ENCODE peak calls at places on chromosomes 3 and 15, in five cellular contexts. P is PC-9, S is heart left ventricle, G is ascending aorta, T is breast epithelium. K is an unnamed sample.

GRCh38 chr3:192408721-192409151 is 318.6 kb downstream of the FGF12 start:
- DNase-seq in P (no peak), S (peak; percentile 27), G (no peak), T (no peak), K (no peak)

GRCh38 chr15:50055333-50056278 is 63.4 kb downstream of the ATP8B4 start:
- DNase-seq in P (no peak), S (peak; percentile 34), G (no peak), T (no peak), K (peak; percentile 51)

GRCh38 chr15:76339302-76340197 is 3.0 kb downstream of the ISL2 start:
- DNase-seq in P (no peak), S (no peak), G (no peak), T (no peak), K (no peak)

GRCh38 chr3:24315991-24316390 is 178.7 kb downstream of the THRB start:
- DNase-seq in P (no peak), S (no peak), G (no peak), T (no peak), K (no peak)

GRCh38 chr15:101357333-101357732 is 62.3 kb upstream of the SNRPA1 start:
- DNase-seq in P (no peak), S (peak; percentile 72), G (no peak), T (no peak), K (no peak)

GRCh38 chr3:49804141-49805041 is 1.3 kb downstream of the INKA1 start:
- DNase-seq in P (no peak), S (peak; percentile 47), G (no peak), T (no peak), K (no peak)

GRCh38 chr3:43688245-43688650 is 2.5 kb upstream of the ABHD5 start:
- DNase-seq in P (no peak), S (no peak), G (no peak), T (no peak), K (no peak)

GRCh38 chr3:111848246-111848645 is 10.8 kb upstream of the PHLDB2 start:
- DNase-seq in P (no peak), S (no peak), G (no peak), T (no peak), K (no peak)

GRCh38 chr3:159458010-159458409 is 530.6 kb upstream of the IL12A start:
- DNase-seq in P (peak; percentile 92), S (no peak), G (no peak), T (no peak), K (peak; percentile 92)

GRCh38 chr3:49699281-49699723 is 9.9 kb downstream of the RNF123 start:
- DNase-seq in P (no peak), S (peak; percentile 45), G (no peak), T (no peak), K (no peak)

GRCh38 chr3:127003175-127003555 is 20.2 kb downstream of the PLXNA1 start:
- DNase-seq in P (no peak), S (no peak), G (no peak), T (no peak), K (no peak)

GRCh38 chr3:170762081-170762480 is 107.9 kb downstream of the RPL22L1 start:
- DNase-seq in P (no peak), S (no peak), G (no peak), T (no peak), K (no peak)

GRCh38 chr3:69784854-69785523 is 45.7 kb downstream of the MITF start:
- DNase-seq in P (peak; percentile 67), S (peak; percentile 77), G (peak; percentile 84), T (no peak), K (no peak)

GRCh38 chr15:83092309-83092976 is 15.0 kb upstream of the TM6SF1 start:
- DNase-seq in P (no peak), S (peak; percentile 66), G (peak; percentile 66), T (no peak), K (no peak)

GRCh38 chr3:151124476-151124875 is 39.0 kb downstream of the MED12L start:
- DNase-seq in P (peak; percentile 20), S (no peak), G (no peak), T (no peak), K (no peak)

GRCh38 chr3:61915296-61915695 is 353.9 kb downstream of the PTPRG start:
- DNase-seq in P (no peak), S (no peak), G (no peak), T (no peak), K (no peak)

GRCh38 chr3:156218353-156218744 is 98.0 kb downstream of the KCNAB1 start:
- DNase-seq in P (no peak), S (no peak), G (no peak), T (no peak), K (no peak)

GRCh38 chr3:30629736-30630135 is 23.3 kb downstream of the TGFBR2 start:
- DNase-seq in P (no peak), S (no peak), G (no peak), T (no peak), K (no peak)

GRCh38 chr3:52004158-52004787 is 8.6 kb upstream of the RPL29 start:
- DNase-seq in P (no peak), S (peak; percentile 80), G (no peak), T (no peak), K (no peak)
- TF ChIP-seq CTCF in P (no peak), S (peak; percentile 83), G (peak; percentile 44), T (no peak), K (peak; percentile 80)

DNA sequence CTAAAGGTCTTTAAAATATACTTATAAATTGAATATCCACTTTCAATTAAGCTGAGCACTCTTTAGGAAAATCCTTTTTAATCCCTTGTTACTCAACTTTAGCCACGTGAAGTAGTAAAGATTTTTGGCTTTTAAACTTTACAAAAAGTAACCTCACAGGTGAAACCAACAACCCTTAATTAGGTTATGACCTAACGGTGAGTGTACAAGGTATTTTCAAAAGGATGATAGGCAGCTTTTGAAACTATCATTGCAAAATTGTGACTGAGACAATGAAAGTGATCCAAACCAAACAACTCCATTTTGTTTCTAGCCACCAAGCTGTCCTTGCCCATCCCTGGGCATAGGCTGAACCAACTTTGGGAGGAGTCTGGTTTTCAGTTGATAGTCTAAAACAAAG is 940.2 kb downstream of the OTOL1 start:
- DNase-seq in P (no peak), S (no peak), G (no peak), T (no peak), K (no peak)
- H3K4me3 ChIP-seq in P (no peak overlapping the region), S (no peak overlapping the region), G (no peak overlapping the region), T (no peak overlapping the region), K (no peak overlapping the region)

GRCh38 chr3:180072786-180073185 is 36.0 kb upstream of the PEX5L start:
- DNase-seq in P (no peak), S (no peak), G (no peak), T (no peak), K (no peak)
- H3K27me3 ChIP-seq in P (no peaks in the 10 kb centered on the region), S (no peaks in the 10 kb centered on the region), G (no peaks in the 10 kb centered on the region), T (no peaks in the 10 kb centered on the region), K (no peaks in the 10 kb centered on the region)

GRCh38 chr15:77659350-77660321 is 26.9 kb upstream of the LINGO1 start:
- DNase-seq in P (peak; percentile 53), S (peak; percentile 52), G (no peak), T (no peak), K (no peak)
- TF ChIP-seq CTCF in P (peak; percentile 50), S (peak; percentile 67), G (no peak), T (no peak), K (peak; percentile 46)

GRCh38 chr15:70584441-70584837 is 178.9 kb downstream of the UACA start:
- DNase-seq in P (no peak), S (no peak), G (peak; percentile 2), T (no peak), K (no peak)
- H3K4me3 ChIP-seq in P (peak overlapping the region; percentile 46), S (no peak overlapping the region), G (no peak overlapping the region), T (no peak overlapping the region), K (no peak overlapping the region)

GRCh38 chr3:196965112-196965803 is 3.4 kb downstream of the PIGZ start:
- DNase-seq in P (no peak), S (no peak), G (no peak), T (no peak), K (no peak)
- H3K27me3 ChIP-seq in P (peaks cover 9% of the 10 kb centered on the region), S (no peaks in the 10 kb centered on the region), G (no peaks in the 10 kb centered on the region), T (no peaks in the 10 kb centered on the region), K (no peaks in the 10 kb centered on the region)